ENCODE peak calls at places on chromosomes 2 and 18, in four cellular contexts. W is progenitor cell of endocrine pancreas, U is fibroblast of the aortic adventitia, J is brain microvascular endothelial cell. H is an unnamed sample.

GRCh38 chr2:98281607-98282006 is 64.6 kb upstream of the CNGA3 start:
- DNase-seq in W (no peak), J (no peak), U (no peak), H (no peak)

GRCh38 chr2:144942516-144943256 is 422.8 kb upstream of the ZEB2 start:
- DNase-seq in W (no peak), J (peak; percentile 77), U (peak; percentile 79), H (peak; percentile 25)

GRCh38 chr18:46497129-46497528 is 159.9 kb downstream of the LOXHD1 start:
- DNase-seq in U (peak; percentile 8), J (peak; percentile 16), W (peak; percentile 66), H (peak; percentile 71)

GRCh38 chr2:42099431-42100173 is 51.8 kb downstream of the PKDCC start:
- DNase-seq in W (no peak), J (no peak), U (no peak), H (no peak)

GRCh38 chr18:25349926-25350560 is 1.9 kb downstream of the ZNF521 start:
- DNase-seq in W (peak; percentile 43), J (no peak), U (peak; percentile 7), H (peak; percentile 31)

GRCh38 chr2:96963316-96963715 is 23.1 kb downstream of the FAM178B start:
- DNase-seq in W (no peak), J (no peak), U (no peak), H (no peak)

GRCh38 chr2:2698182-2699116 is 367.4 kb upstream of the MYT1L start:
- DNase-seq in U (no peak), W (no peak), J (no peak), H (peak; percentile 53)

GRCh38 chr2:207371877-207372276 is 157.9 kb upstream of the CREB1 start:
- DNase-seq in J (no peak), U (no peak), W (no peak), H (no peak)

GRCh38 chr2:239302808-239303557 is 97.8 kb downstream of the HDAC4 start:
- DNase-seq in U (no peak), J (no peak), W (no peak), H (no peak)

GRCh38 chr2:233542507-233542906 is 24.1 kb downstream of the USP40 start:
- DNase-seq in W (no peak), J (peak; percentile 20), U (peak; percentile 95), H (peak; percentile 14)

GRCh38 chr2:149743842-149744468 is 156.4 kb upstream of the MMADHC start:
- DNase-seq in J (peak; percentile 87), U (peak; percentile 90), W (no peak), H (no peak)

GRCh38 chr18:65938592-65939372 is 188.0 kb downstream of the CDH7 start:
- DNase-seq in W (no peak), J (peak; percentile 2), U (no peak), H (peak; percentile 27)

GRCh38 chr2:68766378-68766845 is 31.8 kb downstream of the ARHGAP25 start:
- DNase-seq in U (no peak), J (peak; percentile 26), W (no peak), H (peak; percentile 66)

GRCh38 chr2:10378189-10378588 is 69.9 kb downstream of the ODC1 start:
- DNase-seq in J (no peak), W (no peak), U (no peak), H (no peak)

GRCh38 chr2:230542751-230543150 is 126.8 kb downstream of the SP100 start:
- DNase-seq in U (no peak), J (peak; percentile 69), W (no peak), H (no peak)

GRCh38 chr2:177338177-177338721 is 54.3 kb upstream of the AGPS start:
- DNase-seq in W (no peak), J (peak; percentile 67), U (peak; percentile 53), H (no peak)

GRCh38 chr2:126644630-126645191 is 11.2 kb upstream of the GYPC start:
- DNase-seq in U (peak; percentile 16), J (no peak), W (no peak), H (no peak)

GRCh38 chr2:164964744-164965143 is 9.4 kb upstream of the SLC38A11 start:
- DNase-seq in W (no peak), U (no peak), J (no peak), H (no peak)

GRCh38 chr2:164967349-164967748 is 12.0 kb upstream of the SLC38A11 start:
- DNase-seq in W (no peak), U (no peak), J (no peak), H (no peak)

GRCh38 chr2:164972216-164972615 is 16.9 kb upstream of the SLC38A11 start:
- DNase-seq in W (no peak), J (no peak), U (no peak), H (no peak)

GRCh38 chr2:164969909-164970690 is 14.8 kb upstream of the SLC38A11 start:
- DNase-seq in U (no peak), W (no peak), J (no peak), H (no peak)

GRCh38 chr2:164967781-164968228 is 12.5 kb upstream of the SLC38A11 start:
- DNase-seq in U (peak; percentile 97), W (no peak), J (peak; percentile 86), H (peak; percentile 64)
- TF ChIP-seq CTCF in U (no peak), W (no peak), J (no peak), H (no peak)

GRCh38 chr2:46299365-46300263 is 2.4 kb downstream of the EPAS1 start:
- DNase-seq in W (no peak), J (peak; percentile 59), U (peak; percentile 81), H (peak; percentile 68)
- TF ChIP-seq CTCF in W (no peak), J (no peak), U (peak; percentile 18), H (peak; percentile 9)

DNA sequence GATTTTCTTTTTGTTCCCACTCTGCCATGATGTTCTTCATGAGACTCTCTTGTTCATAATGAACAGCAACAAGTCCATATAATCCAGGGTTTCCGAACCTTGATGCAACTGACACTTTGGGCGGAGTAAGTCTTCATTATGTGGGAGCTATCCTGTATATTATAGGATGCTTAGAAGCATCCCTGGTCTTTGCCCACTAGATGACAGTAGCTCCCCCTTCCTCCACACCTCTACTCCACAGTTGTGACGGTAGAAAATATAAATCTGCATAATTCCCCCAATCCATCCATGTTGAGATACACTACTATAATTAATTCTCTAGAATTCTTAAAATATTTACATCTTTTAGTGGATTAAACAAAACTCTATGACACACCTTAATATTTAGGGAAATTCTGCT is 482.2 kb upstream of the CELF4 start:
- DNase-seq in W (no peak), J (no peak), U (no peak), H (no peak)
- TF ChIP-seq CTCF in W (no peak), J (no peak), U (no peak), H (peak; percentile 27)

DNA sequence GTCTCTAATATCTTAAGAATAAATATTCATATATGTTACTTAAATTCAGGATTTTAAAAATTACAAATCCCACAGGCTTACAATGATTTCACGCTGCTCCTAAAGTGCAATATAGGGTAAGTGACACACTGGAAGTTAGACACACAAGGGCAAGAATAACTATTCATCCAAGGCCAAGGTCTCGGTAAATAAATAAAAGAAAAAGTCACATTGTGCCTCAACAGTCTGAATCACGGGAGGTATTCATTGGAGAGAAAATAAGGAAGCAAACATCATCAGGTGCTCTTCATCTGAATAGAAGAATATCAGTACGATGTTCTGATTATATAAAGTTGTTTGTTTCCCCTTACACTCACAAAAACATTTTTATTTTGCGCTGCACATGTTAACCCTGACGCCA is 820.2 kb downstream of the TRIB2 start:
- DNase-seq in W (no peak), U (no peak), J (no peak), H (no peak)
- TF ChIP-seq CTCF in W (no peak), U (no peak), J (no peak), H (no peak)

DNA sequence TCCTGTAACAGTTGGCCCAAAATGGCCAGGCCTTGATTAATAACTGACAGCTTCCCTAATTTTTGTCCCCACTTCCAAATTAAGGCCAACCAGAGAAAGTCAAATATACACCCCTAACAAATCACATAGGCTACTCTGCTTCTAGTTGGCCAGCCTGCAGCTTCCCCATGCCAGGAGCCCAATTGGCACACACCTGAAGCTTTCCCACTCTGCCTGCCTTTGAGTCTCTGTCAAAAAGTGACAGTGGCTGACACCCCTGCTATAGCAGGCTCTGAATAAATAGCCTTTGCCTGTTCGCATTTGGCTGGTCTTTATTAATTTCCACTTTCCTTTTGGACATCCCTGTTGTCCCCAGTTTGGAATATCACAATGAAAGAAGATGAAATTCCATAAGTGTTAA is 256.6 kb upstream of the NCKAP5 start:
- DNase-seq in W (no peak), U (no peak), J (no peak), H (no peak)
- TF ChIP-seq CTCF in W (no peak), U (no peak), J (no peak), H (no peak)